ENCODE peak calls at places on chromosomes 12 and 14, in five cellular contexts. X is IMR-90, W is HepG2, F is HCT116, Q is SK-N-SH. G is an unnamed sample.

GRCh38 chr12:104953323-104953722 is 4.8 kb downstream of the SLC41A2 start:
- DNase-seq in X (no peak), W (no peak), F (no peak), Q (no peak), G (no peak)

GRCh38 chr14:102830474-102831045 is 53.3 kb downstream of the TRAF3 start:
- DNase-seq in X (no peak), W (no peak), F (no peak), Q (no peak), G (no peak)

GRCh38 chr14:103260629-103261124 is 73.4 kb upstream of the EIF5 start:
- DNase-seq in X (peak; percentile 63), W (no peak), F (no peak), Q (peak; percentile 57), G (peak; percentile 51)

GRCh38 chr14:53310412-53310811 is 157.3 kb upstream of the DDHD1 start:
- DNase-seq in X (no peak), W (no peak), F (no peak), Q (no peak), G (no peak)

GRCh38 chr14:43411841-43412240 is 1095.2 kb downstream of the FSCB start:
- DNase-seq in X (no peak), W (no peak), F (no peak), Q (no peak), G (no peak)

GRCh38 chr12:115324949-115325638 is 641.1 kb upstream of the TBX3 start:
- DNase-seq in X (no peak), W (no peak), F (no peak), Q (no peak), G (no peak)

GRCh38 chr12:53999596-54000104 is 311 bp upstream of the HOXC9 start:
- DNase-seq in X (peak; percentile 31), W (peak; percentile 30), F (peak; percentile 75), Q (peak; percentile 88), G (peak; percentile 92)

GRCh38 chr12:83823386-83824045 is 1089.1 kb downstream of the SLC6A15 start:
- DNase-seq in X (no peak), W (peak; percentile 27), F (peak; percentile 44), Q (peak; percentile 12), G (no peak)

GRCh38 chr12:6635375-6635855 is 344 bp downstream of the LPAR5 start:
- DNase-seq in X (no peak), W (no peak), F (no peak), Q (peak; percentile 73), G (no peak)

GRCh38 chr12:131857908-131858850 is 30.0 kb downstream of the MMP17 start:
- DNase-seq in X (no peak), W (no peak), F (no peak), Q (no peak), G (peak; percentile 68)

GRCh38 chr12:45124485-45125155 is 73.7 kb upstream of the DBX2 start:
- DNase-seq in X (no peak), W (no peak), F (no peak), Q (no peak), G (no peak)

GRCh38 chr12:130054803-130055202 is 107.5 kb upstream of the FZD10 start:
- DNase-seq in X (no peak), W (no peak), F (no peak), Q (no peak), G (no peak)

GRCh38 chr14:24418492-24418873 is 11.0 kb downstream of the CBLN3 start:
- DNase-seq in X (no peak), W (no peak), F (no peak), Q (no peak), G (no peak)

GRCh38 chr12:24596768-24597388 is 352.0 kb downstream of the BCAT1 start:
- DNase-seq in X (peak; percentile 58), W (peak; percentile 24), F (no peak), Q (peak; percentile 59), G (peak; percentile 39)

GRCh38 chr12:77102691-77103090 is 37.3 kb upstream of the E2F7 start:
- DNase-seq in X (peak; percentile 79), W (no peak), F (peak; percentile 19), Q (no peak), G (no peak)

GRCh38 chr14:54787263-54787662 is 115.4 kb downstream of the GCH1 start:
- DNase-seq in X (no peak), W (no peak), F (no peak), Q (no peak), G (no peak)

GRCh38 chr12:93290391-93290790 is 87.3 kb upstream of the NUDT4 start:
- DNase-seq in X (no peak), W (no peak), F (no peak), Q (no peak), G (no peak)

GRCh38 chr14:99121027-99121875 is 150.7 kb downstream of the BCL11B start:
- DNase-seq in X (no peak), W (no peak), F (no peak), Q (no peak), G (no peak)

GRCh38 chr14:96261053-96261452 is 5.0 kb downstream of the BDKRB1 start:
- DNase-seq in X (peak; percentile 35), W (no peak), F (no peak), Q (no peak), G (no peak)

GRCh38 chr14:67705211-67705610 is 3.5 kb downstream of the RDH12 start:
- DNase-seq in X (no peak), W (no peak), F (no peak), Q (no peak), G (no peak)

GRCh38 chr12:53324113-53324778 is 2.8 kb upstream of the AAAS start:
- DNase-seq in X (no peak), W (no peak), F (no peak), Q (no peak), G (no peak)

GRCh38 chr12:52585951-52586350 is 12.3 kb upstream of the KRT74 start:
- DNase-seq in X (no peak), W (no peak), F (no peak), Q (no peak), G (no peak)

GRCh38 chr14:55964081-55964480 is 154.1 kb upstream of the PELI2 start:
- DNase-seq in X (no peak), W (no peak), F (no peak), Q (no peak), G (no peak)

GRCh38 chr12:27220988-27221345 is 23.1 kb upstream of the STK38L start:
- DNase-seq in X (no peak), W (no peak), F (no peak), Q (no peak), G (no peak)

GRCh38 chr12:14769837-14770494 is 33.3 kb downstream of the WBP11 start:
- DNase-seq in X (peak; percentile 68), W (peak; percentile 83), F (peak; percentile 56), Q (peak; percentile 83), G (peak; percentile 92)

GRCh38 chr12:14772946-14773345 is 30.3 kb downstream of the WBP11 start:
- DNase-seq in X (no peak), W (no peak), F (no peak), Q (no peak), G (no peak)

GRCh38 chr12:14770495-14771313 is 32.6 kb downstream of the WBP11 start:
- DNase-seq in X (peak; percentile 91), W (peak; percentile 91), F (peak; percentile 83), Q (peak; percentile 82), G (peak; percentile 84)

GRCh38 chr12:14773685-14774073 is 29.6 kb downstream of the WBP11 start:
- DNase-seq in X (no peak), W (no peak), F (no peak), Q (peak; percentile 7), G (peak; percentile 31)

GRCh38 chr12:14771651-14772137 is 31.6 kb downstream of the WBP11 start:
- DNase-seq in X (no peak), W (no peak), F (no peak), Q (peak; percentile 25), G (no peak)
- TF ChIP-seq RAD21 in X (no peak), W (no peak), F (no peak), Q (no peak), G (no peak)

DNA sequence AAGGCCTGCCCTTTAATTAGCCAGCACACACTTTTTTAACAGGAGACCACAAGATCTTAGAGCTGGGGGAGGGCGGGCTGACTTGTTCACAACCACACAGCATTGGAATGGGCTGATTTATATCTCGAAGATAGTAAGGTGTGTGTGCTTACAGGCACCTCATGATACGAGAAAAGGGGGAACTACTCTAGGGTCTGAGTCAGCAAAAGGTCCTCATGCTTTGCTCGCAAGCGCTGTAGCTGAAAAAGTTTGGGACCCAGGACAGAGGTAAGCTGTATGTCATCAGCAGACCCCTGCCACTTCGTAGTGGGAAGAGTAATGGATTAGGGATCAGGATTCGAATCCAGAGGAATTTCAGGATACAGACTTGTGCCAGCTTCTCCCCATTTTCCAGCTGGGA is 88.9 kb upstream of the RBM19 start:
- DNase-seq in X (no peak), W (no peak), F (no peak), Q (no peak), G (no peak)
- TF ChIP-seq RAD21 in X (no peak), W (no peak), F (no peak), Q (no peak), G (no peak)

DNA sequence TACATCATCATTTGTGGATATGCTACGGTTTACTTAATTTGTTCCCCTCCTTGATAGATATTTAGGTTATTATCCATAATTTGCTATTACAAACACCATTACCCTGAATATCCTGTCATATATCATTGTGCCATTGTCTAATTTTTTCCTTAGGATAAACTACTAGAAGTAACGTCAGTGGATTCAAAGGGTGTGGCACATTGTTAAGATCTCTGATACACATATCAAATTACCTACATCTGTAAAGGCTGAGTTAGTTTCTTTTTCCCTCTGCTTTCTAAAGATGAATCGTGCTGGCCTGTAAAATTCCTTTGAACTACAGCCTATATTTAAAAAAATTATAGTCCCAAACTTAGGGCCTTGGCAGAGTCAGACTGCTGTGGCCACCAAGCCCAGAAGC is 53.9 kb upstream of the STRN3 start:
- DNase-seq in X (peak; percentile 66), W (no peak), F (no peak), Q (no peak), G (no peak)
- TF ChIP-seq RAD21 in X (no peak), W (no peak), F (no peak), Q (no peak), G (no peak)

DNA sequence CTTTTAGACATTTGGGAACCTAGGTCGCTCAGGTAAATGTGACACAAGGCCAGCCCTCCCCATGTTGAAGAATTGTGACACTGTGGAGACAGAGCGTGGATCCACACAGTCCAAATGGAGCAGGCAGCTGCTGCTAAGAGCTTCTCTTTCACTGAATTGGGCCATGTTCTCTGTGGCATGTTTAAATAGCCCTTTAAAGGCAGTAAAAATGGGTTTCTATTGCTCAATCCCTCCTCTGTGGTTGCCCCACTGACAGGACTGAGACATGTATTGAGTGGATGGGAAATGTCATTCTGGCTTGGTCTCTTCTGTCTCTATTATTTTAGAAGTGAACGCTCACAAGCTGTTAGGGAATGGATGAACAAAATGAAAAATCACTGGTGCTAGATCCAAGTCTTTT is 84.0 kb upstream of the PRICKLE1 start:
- DNase-seq in X (no peak), W (no peak), F (no peak), Q (no peak), G (no peak)
- TF ChIP-seq RAD21 in X (no peak), W (no peak), F (no peak), Q (no peak), G (no peak)